ENCODE peak calls at places on chromosome 17, in six cellular contexts. One of them, this sample, is unnamed.

GRCh38 chr17:64008830-64009229 is 10.7 kb downstream of the PRR29 start:
- DNase-seq in AG04450: no peak
- DNase-seq in CD8-positive, alpha-beta T cell: no peak
- DNase-seq in lung: no peak
- DNase-seq in GM12878: no peak
- DNase-seq in fibroblast of pulmonary artery: no peak
- DNase-seq in this sample: no peak

GRCh38 chr17:19706791-19707727 is 9.3 kb downstream of the SLC47A2 start:
- DNase-seq in AG04450: no peak
- DNase-seq in CD8-positive, alpha-beta T cell: no peak
- DNase-seq in lung: no peak
- DNase-seq in GM12878: no peak
- DNase-seq in fibroblast of pulmonary artery: no peak
- DNase-seq in this sample: no peak

GRCh38 chr17:14717849-14718248 is 417.0 kb downstream of the HS3ST3B1 start:
- DNase-seq in AG04450: no peak
- DNase-seq in CD8-positive, alpha-beta T cell: no peak
- DNase-seq in lung: no peak
- DNase-seq in GM12878: no peak
- DNase-seq in fibroblast of pulmonary artery: no peak
- DNase-seq in this sample: no peak

GRCh38 chr17:46205975-46206374 is 12.7 kb upstream of the KANSL1 start:
- DNase-seq in AG04450: no peak
- DNase-seq in CD8-positive, alpha-beta T cell: no peak
- DNase-seq in lung: no peak
- DNase-seq in GM12878: no peak
- DNase-seq in fibroblast of pulmonary artery: no peak
- DNase-seq in this sample: no peak

GRCh38 chr17:321386-321941 is 31.1 kb downstream of the RPH3AL start:
- DNase-seq in AG04450: no peak
- DNase-seq in CD8-positive, alpha-beta T cell: no peak
- DNase-seq in lung: no peak
- DNase-seq in GM12878: no peak
- DNase-seq in fibroblast of pulmonary artery: no peak
- DNase-seq in this sample: no peak

GRCh38 chr17:74218436-74218835 is 5.1 kb downstream of the TTYH2 start:
- DNase-seq in AG04450: no peak
- DNase-seq in CD8-positive, alpha-beta T cell: no peak
- DNase-seq in lung: no peak
- DNase-seq in GM12878: no peak
- DNase-seq in fibroblast of pulmonary artery: no peak
- DNase-seq in this sample: no peak

GRCh38 chr17:40617678-40618240 is 29.9 kb downstream of the SMARCE1 start:
- DNase-seq in AG04450: no peak
- DNase-seq in CD8-positive, alpha-beta T cell: no peak
- DNase-seq in lung: no peak
- DNase-seq in GM12878: no peak
- DNase-seq in fibroblast of pulmonary artery: no peak
- DNase-seq in this sample: no peak

GRCh38 chr17:1742371-1743093 is at the start of gene SERPINF2:
- DNase-seq in AG04450: no peak
- DNase-seq in CD8-positive, alpha-beta T cell: no peak
- DNase-seq in lung: no peak
- DNase-seq in GM12878: no peak
- DNase-seq in fibroblast of pulmonary artery: no peak
- DNase-seq in this sample: no peak

GRCh38 chr17:82782657-82783207 is 30.9 kb downstream of the TBCD start:
- DNase-seq in AG04450: no peak
- DNase-seq in CD8-positive, alpha-beta T cell: no peak
- DNase-seq in lung: no peak
- DNase-seq in GM12878: no peak
- DNase-seq in fibroblast of pulmonary artery: no peak
- DNase-seq in this sample: no peak

GRCh38 chr17:39194985-39195524 is 2.4 kb downstream of the CACNB1 start:
- DNase-seq in AG04450: no peak
- DNase-seq in CD8-positive, alpha-beta T cell: no peak
- DNase-seq in lung: no peak
- DNase-seq in GM12878: no peak
- DNase-seq in fibroblast of pulmonary artery: no peak
- DNase-seq in this sample: no peak

GRCh38 chr17:1153795-1154546 is 25.8 kb downstream of the ABR start:
- DNase-seq in AG04450: peak; percentile 32
- DNase-seq in CD8-positive, alpha-beta T cell: no peak
- DNase-seq in lung: peak; percentile 36
- DNase-seq in GM12878: no peak
- DNase-seq in fibroblast of pulmonary artery: peak; percentile 84
- DNase-seq in this sample: peak; percentile 15

GRCh38 chr17:1391577-1391976 is 8.4 kb downstream of the YWHAE start:
- DNase-seq in AG04450: no peak
- DNase-seq in CD8-positive, alpha-beta T cell: no peak
- DNase-seq in lung: no peak
- DNase-seq in GM12878: no peak
- DNase-seq in fibroblast of pulmonary artery: no peak
- DNase-seq in this sample: no peak

GRCh38 chr17:78197147-78197830 is 10.1 kb downstream of the AFMID start:
- DNase-seq in AG04450: no peak
- DNase-seq in CD8-positive, alpha-beta T cell: no peak
- DNase-seq in lung: no peak
- DNase-seq in GM12878: no peak
- DNase-seq in fibroblast of pulmonary artery: no peak
- DNase-seq in this sample: no peak

GRCh38 chr17:17027442-17028058 is 14.7 kb upstream of the MPRIP start:
- DNase-seq in AG04450: no peak
- DNase-seq in CD8-positive, alpha-beta T cell: no peak
- DNase-seq in lung: no peak
- DNase-seq in GM12878: no peak
- DNase-seq in fibroblast of pulmonary artery: no peak
- DNase-seq in this sample: no peak

GRCh38 chr17:17406225-17406624 is 70.6 kb upstream of the MED9 start:
- DNase-seq in AG04450: no peak
- DNase-seq in CD8-positive, alpha-beta T cell: no peak
- DNase-seq in lung: no peak
- DNase-seq in GM12878: no peak
- DNase-seq in fibroblast of pulmonary artery: no peak
- DNase-seq in this sample: no peak

GRCh38 chr17:38448208-38448776 is 20.0 kb downstream of the ARHGAP23 start:
- DNase-seq in AG04450: no peak
- DNase-seq in CD8-positive, alpha-beta T cell: no peak
- DNase-seq in lung: no peak
- DNase-seq in GM12878: no peak
- DNase-seq in fibroblast of pulmonary artery: no peak
- DNase-seq in this sample: no peak

GRCh38 chr17:38464251-38464722 is 36.0 kb downstream of the ARHGAP23 start:
- DNase-seq in AG04450: no peak
- DNase-seq in CD8-positive, alpha-beta T cell: no peak
- DNase-seq in lung: no peak
- DNase-seq in GM12878: no peak
- DNase-seq in fibroblast of pulmonary artery: peak; percentile 47
- DNase-seq in this sample: no peak

GRCh38 chr17:55632236-55632635 is 90.4 kb downstream of the TMEM100 start:
- DNase-seq in AG04450: no peak
- DNase-seq in CD8-positive, alpha-beta T cell: no peak
- DNase-seq in lung: no peak
- DNase-seq in GM12878: no peak
- DNase-seq in fibroblast of pulmonary artery: no peak
- DNase-seq in this sample: no peak

GRCh38 chr17:52756739-52757138 is 598.2 kb upstream of the CA10 start:
- DNase-seq in AG04450: no peak
- DNase-seq in CD8-positive, alpha-beta T cell: no peak
- DNase-seq in lung: no peak
- DNase-seq in GM12878: no peak
- DNase-seq in fibroblast of pulmonary artery: no peak
- DNase-seq in this sample: no peak

GRCh38 chr17:33927732-33928133 is 327.4 kb upstream of the CCL2 start:
- DNase-seq in AG04450: no peak
- DNase-seq in CD8-positive, alpha-beta T cell: no peak
- DNase-seq in lung: no peak
- DNase-seq in GM12878: no peak
- DNase-seq in fibroblast of pulmonary artery: no peak
- DNase-seq in this sample: no peak

GRCh38 chr17:42744283-42744805 is 496 bp downstream of the EZH1 start:
- DNase-seq in AG04450: no peak
- DNase-seq in CD8-positive, alpha-beta T cell: peak; percentile 65
- DNase-seq in lung: peak; percentile 79
- DNase-seq in GM12878: peak; percentile 16
- DNase-seq in fibroblast of pulmonary artery: peak; percentile 44
- DNase-seq in this sample: peak; percentile 80

GRCh38 chr17:38441429-38442061 is 13.3 kb downstream of the ARHGAP23 start:
- DNase-seq in AG04450: no peak
- DNase-seq in CD8-positive, alpha-beta T cell: no peak
- DNase-seq in lung: no peak
- DNase-seq in GM12878: no peak
- DNase-seq in fibroblast of pulmonary artery: no peak
- DNase-seq in this sample: no peak

GRCh38 chr17:82297280-82297803 is 20.1 kb downstream of the CD7 start:
- DNase-seq in AG04450: no peak
- DNase-seq in CD8-positive, alpha-beta T cell: peak; percentile 87
- DNase-seq in lung: peak; percentile 80
- DNase-seq in GM12878: peak; percentile 50
- DNase-seq in fibroblast of pulmonary artery: peak; percentile 95
- DNase-seq in this sample: peak; percentile 93

GRCh38 chr17:76793775-76794174 is 55.9 kb downstream of the MFSD11 start:
- DNase-seq in AG04450: no peak
- DNase-seq in CD8-positive, alpha-beta T cell: no peak
- DNase-seq in lung: no peak
- DNase-seq in GM12878: no peak
- DNase-seq in fibroblast of pulmonary artery: peak; percentile 46
- DNase-seq in this sample: no peak
- TF ChIP-seq CTCF in AG04450: peak; percentile 56
- TF ChIP-seq CTCF in CD8-positive, alpha-beta T cell: no peak
- TF ChIP-seq CTCF in lung: no peak
- TF ChIP-seq CTCF in GM12878: peak; percentile 64
- TF ChIP-seq CTCF in fibroblast of pulmonary artery: peak; percentile 54
- TF ChIP-seq CTCF in this sample: no peak

DNA sequence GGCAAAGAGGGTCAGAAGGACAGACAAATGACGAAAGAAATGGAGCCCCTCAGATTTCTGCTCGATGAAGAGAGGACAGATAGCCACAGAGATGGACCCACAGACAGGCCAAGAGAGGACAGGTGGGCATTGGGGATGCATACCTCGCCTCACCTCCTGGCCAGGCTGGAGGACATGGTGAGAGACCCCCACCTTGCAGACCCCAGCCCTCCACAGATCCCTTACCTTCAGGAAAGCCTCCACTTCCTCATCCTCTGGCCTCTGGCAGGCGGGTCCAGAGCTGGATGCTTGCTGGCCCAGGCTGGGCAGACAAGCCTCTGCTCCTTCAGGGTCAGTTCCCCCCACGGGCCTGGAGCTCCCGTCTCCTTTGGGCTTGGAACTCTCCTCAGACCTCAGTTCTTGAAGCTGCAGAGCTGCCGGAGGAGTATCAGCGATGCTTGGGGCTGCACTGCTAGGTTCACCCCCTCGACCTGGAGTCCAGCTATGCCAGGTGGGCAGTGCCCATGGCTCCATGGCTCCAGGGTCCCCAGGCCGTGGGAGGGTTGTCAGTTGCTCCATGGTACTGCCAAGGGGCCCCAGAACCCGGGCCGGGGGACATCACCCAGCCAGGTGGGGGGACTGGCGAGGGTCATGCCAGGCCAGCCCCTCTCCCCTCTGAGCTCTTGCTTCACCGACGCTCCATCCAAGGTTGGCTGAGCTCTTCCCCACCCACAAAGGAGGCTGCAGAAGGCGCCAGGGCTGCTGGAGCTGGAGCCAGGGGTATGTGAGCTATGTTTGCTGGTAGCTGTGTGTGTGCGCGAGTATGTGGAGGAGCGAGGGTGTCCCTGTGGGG is 1.0 kb downstream of the TSPOAP1 start:
- DNase-seq in AG04450: no peak
- DNase-seq in CD8-positive, alpha-beta T cell: no peak
- DNase-seq in lung: no peak
- DNase-seq in GM12878: no peak
- DNase-seq in fibroblast of pulmonary artery: no peak
- DNase-seq in this sample: no peak
- H3K4me3 ChIP-seq in AG04450: no peak overlapping the region
- H3K4me3 ChIP-seq in CD8-positive, alpha-beta T cell: peak overlapping the region; percentile 90
- H3K4me3 ChIP-seq in lung: no peak overlapping the region
- H3K4me3 ChIP-seq in GM12878: peak overlapping the region; percentile 11
- H3K4me3 ChIP-seq in fibroblast of pulmonary artery: no peak overlapping the region
- H3K4me3 ChIP-seq in this sample: no peak overlapping the region

DNA sequence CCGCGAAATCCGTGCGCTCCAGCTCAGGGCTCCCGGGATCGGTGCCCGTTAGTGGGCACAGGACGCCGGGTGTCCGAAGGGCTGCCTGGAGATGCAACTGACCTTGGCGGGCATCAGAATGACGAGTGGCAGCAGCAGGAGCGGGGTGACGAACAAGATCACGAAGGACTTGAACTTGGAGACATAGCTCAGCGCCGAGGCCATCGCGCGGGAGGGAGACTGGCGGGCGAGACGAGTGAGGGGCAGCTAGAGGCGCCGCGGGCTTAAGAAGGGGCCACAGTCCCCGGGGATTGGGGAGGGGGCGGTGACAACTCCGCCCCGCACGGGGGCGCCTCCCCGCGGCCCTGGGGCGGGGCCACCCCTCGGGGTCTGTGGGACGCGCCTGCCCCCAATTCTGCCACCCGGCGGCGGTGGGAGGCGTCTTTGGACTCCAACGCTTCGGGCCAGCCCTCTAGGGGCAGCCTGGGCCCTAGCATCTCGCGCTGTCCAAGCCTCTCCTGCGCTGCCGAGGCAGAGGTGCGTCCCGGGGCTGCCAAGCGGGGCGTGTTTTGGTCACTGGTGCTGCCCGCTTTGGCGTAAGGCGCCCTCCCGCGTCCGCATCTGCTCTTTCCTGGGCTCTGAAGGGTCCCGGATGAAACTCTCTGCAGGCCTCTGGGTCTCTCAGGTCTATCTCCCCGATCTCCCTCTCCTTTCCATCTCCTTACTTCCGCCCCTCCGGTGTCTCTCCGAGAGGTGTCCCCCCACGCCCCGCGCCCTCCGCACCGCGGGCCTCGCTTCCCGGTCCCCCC is at the start of gene SLC13A5:
- DNase-seq in AG04450: no peak
- DNase-seq in CD8-positive, alpha-beta T cell: no peak
- DNase-seq in lung: no peak
- DNase-seq in GM12878: no peak
- DNase-seq in fibroblast of pulmonary artery: peak; percentile 38
- DNase-seq in this sample: no peak
- TF ChIP-seq CTCF in AG04450: peak; percentile 41
- TF ChIP-seq CTCF in CD8-positive, alpha-beta T cell: no peak
- TF ChIP-seq CTCF in lung: no peak
- TF ChIP-seq CTCF in GM12878: peak; percentile 13
- TF ChIP-seq CTCF in fibroblast of pulmonary artery: peak; percentile 19
- TF ChIP-seq CTCF in this sample: no peak

DNA sequence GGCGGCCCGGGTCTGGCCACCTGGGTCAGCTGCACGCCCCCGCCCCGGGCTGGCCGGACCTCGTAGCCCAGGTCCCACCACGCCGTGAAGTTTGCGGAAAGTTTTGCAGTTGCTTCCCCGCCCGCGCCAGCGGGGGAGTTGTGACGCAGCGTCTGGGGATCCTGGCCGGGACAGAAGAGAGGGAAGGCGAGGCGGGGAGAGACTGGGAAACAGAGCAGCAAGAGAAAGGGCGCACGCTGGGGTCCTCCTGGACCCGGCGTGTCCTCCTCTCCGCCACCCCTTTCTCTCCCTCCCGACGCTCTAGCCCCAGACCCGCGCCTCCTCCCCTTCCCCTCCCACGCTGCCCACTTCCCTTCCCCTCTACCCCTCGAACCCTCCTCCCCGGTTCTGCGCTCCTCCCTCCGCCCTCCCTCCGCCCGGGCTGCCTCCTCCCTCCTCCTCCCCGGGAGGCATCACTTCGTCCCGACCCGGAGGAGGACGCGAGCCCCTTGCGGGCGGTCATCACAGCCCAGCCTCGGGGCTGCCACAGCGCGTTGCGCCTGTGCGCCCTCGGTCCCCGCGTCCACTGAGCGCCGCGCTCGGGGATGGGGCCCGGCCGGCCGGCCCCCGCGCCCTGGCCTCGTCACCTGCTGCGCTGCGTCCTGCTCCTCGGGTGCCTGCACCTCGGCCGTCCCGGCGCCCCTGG is at the start of gene MRC2:
- DNase-seq in AG04450: peak; percentile 30
- DNase-seq in CD8-positive, alpha-beta T cell: no peak
- DNase-seq in lung: peak; percentile 68
- DNase-seq in GM12878: no peak
- DNase-seq in fibroblast of pulmonary artery: peak; percentile 84
- DNase-seq in this sample: peak; percentile 35
- H3K4me3 ChIP-seq in AG04450: peak within 1 kb of the TSS; percentile 84
- H3K4me3 ChIP-seq in CD8-positive, alpha-beta T cell: peak within 1 kb of the TSS; percentile 60
- H3K4me3 ChIP-seq in lung: peak within 1 kb of the TSS; percentile 47
- H3K4me3 ChIP-seq in GM12878: peak within 1 kb of the TSS; percentile 64
- H3K4me3 ChIP-seq in fibroblast of pulmonary artery: peak within 1 kb of the TSS; percentile 80
- H3K4me3 ChIP-seq in this sample: peak within 1 kb of the TSS; percentile 17